ENCODE peak calls at places on chromosomes 4 and X, in six cellular contexts. One of them, this sample, is unnamed.

GRCh38 chr4:2827874-2828751 is 15.5 kb upstream of the ADD1 start:
- DNase-seq in endothelial cell of umbilical vein: no peak
- DNase-seq in GM12878: no peak
- DNase-seq in HepG2: no peak
- DNase-seq in A549: no peak
- DNase-seq in K562: no peak
- DNase-seq in this sample: no peak

GRCh38 chr4:175369087-175369486 is 443.0 kb downstream of the GPM6A start:
- DNase-seq in K562: no peak
- DNase-seq in endothelial cell of umbilical vein: no peak
- DNase-seq in HepG2: no peak
- DNase-seq in GM12878: no peak
- DNase-seq in A549: no peak
- DNase-seq in this sample: no peak

GRCh38 chr4:154467886-154468285 is 23.7 kb downstream of the DCHS2 start:
- DNase-seq in endothelial cell of umbilical vein: no peak
- DNase-seq in A549: no peak
- DNase-seq in K562: no peak
- DNase-seq in GM12878: no peak
- DNase-seq in HepG2: no peak
- DNase-seq in this sample: no peak

GRCh38 chrX:47200385-47201150 is 6.9 kb downstream of the UBA1 start:
- DNase-seq in A549: peak; percentile 88
- DNase-seq in HepG2: peak; percentile 42
- DNase-seq in GM12878: no peak
- DNase-seq in endothelial cell of umbilical vein: no peak
- DNase-seq in K562: no peak
- DNase-seq in this sample: no peak

GRCh38 chr4:1230971-1231636 is 17.8 kb downstream of the CTBP1 start:
- DNase-seq in A549: no peak
- DNase-seq in HepG2: no peak
- DNase-seq in GM12878: no peak
- DNase-seq in K562: no peak
- DNase-seq in endothelial cell of umbilical vein: no peak
- DNase-seq in this sample: no peak

GRCh38 chrX:49071877-49072711 is 1.7 kb downstream of the PRAF2 start:
- DNase-seq in endothelial cell of umbilical vein: peak; percentile 81
- DNase-seq in A549: no peak
- DNase-seq in HepG2: no peak
- DNase-seq in K562: no peak
- DNase-seq in GM12878: no peak
- DNase-seq in this sample: no peak

GRCh38 chrX:10986616-10987015 is 124.5 kb upstream of the HCCS start:
- DNase-seq in K562: no peak
- DNase-seq in A549: no peak
- DNase-seq in GM12878: no peak
- DNase-seq in endothelial cell of umbilical vein: no peak
- DNase-seq in HepG2: no peak
- DNase-seq in this sample: no peak

GRCh38 chrX:107827852-107828251 is 2.2 kb downstream of the MID2 start:
- DNase-seq in A549: no peak
- DNase-seq in HepG2: no peak
- DNase-seq in endothelial cell of umbilical vein: no peak
- DNase-seq in GM12878: no peak
- DNase-seq in K562: no peak
- DNase-seq in this sample: no peak

GRCh38 chr4:82017680-82018079 is 356.1 kb downstream of the HNRNPD start:
- DNase-seq in GM12878: no peak
- DNase-seq in K562: peak; percentile 44
- DNase-seq in HepG2: peak; percentile 12
- DNase-seq in endothelial cell of umbilical vein: peak; percentile 7
- DNase-seq in A549: peak; percentile 5
- DNase-seq in this sample: peak; percentile 48

GRCh38 chr4:17324431-17324830 is 187.5 kb downstream of the QDPR start:
- DNase-seq in K562: peak; percentile 61
- DNase-seq in GM12878: no peak
- DNase-seq in A549: peak; percentile 18
- DNase-seq in HepG2: peak; percentile 12
- DNase-seq in endothelial cell of umbilical vein: peak; percentile 72
- DNase-seq in this sample: peak; percentile 68

GRCh38 chrX:85243761-85244410 is at the start of the genes SATL1 and ZNF711:
- DNase-seq in HepG2: peak; percentile 21
- DNase-seq in GM12878: no peak
- DNase-seq in A549: peak; percentile 51
- DNase-seq in K562: peak; percentile 50
- DNase-seq in endothelial cell of umbilical vein: peak; percentile 61
- DNase-seq in this sample: no peak

GRCh38 chrX:140918398-140919043 is 83.9 kb upstream of the SPANXB1 start:
- DNase-seq in GM12878: peak; percentile 7
- DNase-seq in endothelial cell of umbilical vein: peak; percentile 57
- DNase-seq in HepG2: peak; percentile 44
- DNase-seq in A549: peak; percentile 86
- DNase-seq in K562: peak; percentile 57
- DNase-seq in this sample: peak; percentile 61

GRCh38 chr4:87499415-87500106 is 29.6 kb downstream of the SPARCL1 start:
- DNase-seq in K562: no peak
- DNase-seq in HepG2: no peak
- DNase-seq in endothelial cell of umbilical vein: no peak
- DNase-seq in GM12878: no peak
- DNase-seq in A549: no peak
- DNase-seq in this sample: no peak

GRCh38 chr4:31106419-31106818 is 386.2 kb downstream of the PCDH7 start:
- DNase-seq in endothelial cell of umbilical vein: peak; percentile 50
- DNase-seq in HepG2: no peak
- DNase-seq in K562: no peak
- DNase-seq in GM12878: no peak
- DNase-seq in A549: no peak
- DNase-seq in this sample: no peak

GRCh38 chr4:161762796-161763195 is 401.0 kb downstream of the FSTL5 start:
- DNase-seq in K562: no peak
- DNase-seq in HepG2: no peak
- DNase-seq in GM12878: no peak
- DNase-seq in A549: peak; percentile 6
- DNase-seq in endothelial cell of umbilical vein: peak; percentile 69
- DNase-seq in this sample: no peak

GRCh38 chrX:15563056-15563455 is 37.7 kb downstream of the ACE2 start:
- DNase-seq in endothelial cell of umbilical vein: no peak
- DNase-seq in A549: no peak
- DNase-seq in K562: no peak
- DNase-seq in HepG2: no peak
- DNase-seq in GM12878: no peak
- DNase-seq in this sample: no peak

GRCh38 chr4:154384012-154384411 is 107.6 kb downstream of the DCHS2 start:
- DNase-seq in A549: no peak
- DNase-seq in GM12878: no peak
- DNase-seq in endothelial cell of umbilical vein: no peak
- DNase-seq in HepG2: no peak
- DNase-seq in K562: no peak
- DNase-seq in this sample: no peak

GRCh38 chr4:1683371-1683902 is 676 bp downstream of the FAM53A start:
- DNase-seq in HepG2: no peak
- DNase-seq in GM12878: no peak
- DNase-seq in A549: peak; percentile 13
- DNase-seq in K562: peak; percentile 43
- DNase-seq in endothelial cell of umbilical vein: peak; percentile 48
- DNase-seq in this sample: peak; percentile 36

GRCh38 chrX:48532201-48532600 is 7.3 kb upstream of the TBC1D25 start:
- DNase-seq in HepG2: no peak
- DNase-seq in endothelial cell of umbilical vein: no peak
- DNase-seq in A549: no peak
- DNase-seq in GM12878: no peak
- DNase-seq in K562: no peak
- DNase-seq in this sample: no peak

GRCh38 chrX:13607356-13607995 is 38.1 kb downstream of the EGFL6 start:
- DNase-seq in endothelial cell of umbilical vein: no peak
- DNase-seq in GM12878: no peak
- DNase-seq in A549: no peak
- DNase-seq in K562: no peak
- DNase-seq in HepG2: no peak
- DNase-seq in this sample: no peak

GRCh38 chr4:108398326-108398725 is 222.1 kb upstream of the RPL34 start:
- DNase-seq in HepG2: no peak
- DNase-seq in endothelial cell of umbilical vein: no peak
- DNase-seq in K562: no peak
- DNase-seq in A549: no peak
- DNase-seq in GM12878: no peak
- DNase-seq in this sample: no peak

GRCh38 chr4:52038109-52038912 is at the start of gene SGCB:
- DNase-seq in GM12878: no peak
- DNase-seq in A549: peak; percentile 32
- DNase-seq in HepG2: no peak
- DNase-seq in K562: peak; percentile 20
- DNase-seq in endothelial cell of umbilical vein: peak; percentile 42
- DNase-seq in this sample: peak; percentile 29

GRCh38 chrX:134622056-134622812 is 36.0 kb downstream of the PLAC1 start:
- DNase-seq in endothelial cell of umbilical vein: peak; percentile 92
- DNase-seq in A549: peak; percentile 37
- DNase-seq in GM12878: peak; percentile 35
- DNase-seq in HepG2: no peak
- DNase-seq in K562: peak; percentile 70
- DNase-seq in this sample: peak; percentile 73

GRCh38 chr4:130044788-130045531 is 949.0 kb downstream of the C4orf33 start:
- DNase-seq in K562: no peak
- DNase-seq in endothelial cell of umbilical vein: no peak
- DNase-seq in GM12878: no peak
- DNase-seq in A549: no peak
- DNase-seq in HepG2: no peak
- DNase-seq in this sample: no peak

GRCh38 chr4:130043796-130044195 is 947.8 kb downstream of the C4orf33 start:
- DNase-seq in endothelial cell of umbilical vein: peak; percentile 54
- DNase-seq in HepG2: no peak
- DNase-seq in K562: no peak
- DNase-seq in GM12878: no peak
- DNase-seq in A549: peak; percentile 43
- DNase-seq in this sample: no peak
- TF ChIP-seq MYC in endothelial cell of umbilical vein: no peak
- TF ChIP-seq MYC in HepG2: no peak
- TF ChIP-seq MYC in K562: no peak
- TF ChIP-seq MYC in GM12878: no peak
- TF ChIP-seq MYC in A549: no peak
- TF ChIP-seq MYC in this sample: no peak

GRCh38 chr4:9703391-9703790 is 78.0 kb upstream of the DRD5 start:
- DNase-seq in GM12878: peak; percentile 5
- DNase-seq in A549: peak; percentile 64
- DNase-seq in K562: peak; percentile 73
- DNase-seq in endothelial cell of umbilical vein: peak; percentile 3
- DNase-seq in HepG2: peak; percentile 35
- DNase-seq in this sample: peak; percentile 80
- TF ChIP-seq CTCF in GM12878: peak; percentile 66
- TF ChIP-seq CTCF in A549: peak; percentile 48
- TF ChIP-seq CTCF in K562: peak; percentile 96
- TF ChIP-seq CTCF in endothelial cell of umbilical vein: peak; percentile 45
- TF ChIP-seq CTCF in HepG2: peak; percentile 87
- TF ChIP-seq CTCF in this sample: peak; percentile 86

DNA sequence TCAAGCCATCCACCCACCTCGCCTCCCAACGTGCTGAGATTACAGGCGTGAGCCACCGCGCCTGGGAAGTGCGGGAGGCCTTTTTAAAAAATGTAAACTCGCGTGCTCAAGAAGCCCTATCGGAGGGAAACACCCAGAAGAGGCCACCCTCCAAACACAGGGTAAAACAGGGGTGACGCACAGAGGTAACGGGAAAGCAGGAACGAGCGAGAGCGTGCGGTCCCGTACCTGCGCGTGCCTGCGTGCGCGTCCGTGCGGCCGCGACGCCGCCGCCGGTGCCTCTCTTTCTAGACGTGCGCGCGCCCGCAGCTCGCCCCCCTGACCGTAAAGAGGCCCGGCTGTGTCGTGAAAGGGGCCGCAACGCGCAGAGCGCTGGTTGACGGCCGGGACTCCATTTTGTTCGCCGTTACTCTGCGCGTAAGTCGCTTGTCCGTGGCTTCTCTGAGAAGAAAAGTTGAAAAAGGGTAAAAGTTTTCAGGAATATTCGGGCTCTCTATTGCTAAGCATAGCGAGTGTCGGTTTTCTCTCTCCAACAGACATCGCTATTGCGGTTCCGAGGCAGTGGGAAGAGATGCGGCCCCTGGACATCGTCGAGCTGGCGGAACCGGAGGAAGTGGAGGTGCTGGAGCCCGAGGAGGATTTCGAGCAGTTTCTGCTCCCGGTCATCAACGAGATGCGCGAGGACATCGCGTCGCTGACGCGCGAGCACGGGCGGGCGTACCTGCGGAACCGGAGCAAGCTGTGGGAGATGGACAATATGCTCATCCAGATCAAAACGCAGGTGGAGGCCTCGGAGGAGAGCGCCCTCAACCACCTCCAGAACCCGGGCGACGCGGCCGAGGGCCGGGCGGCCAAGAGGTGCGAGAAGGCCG is at the start of gene MRFAP1:
- DNase-seq in K562: peak; percentile 97
- DNase-seq in HepG2: peak; percentile 86
- DNase-seq in endothelial cell of umbilical vein: peak; percentile 96
- DNase-seq in A549: peak; percentile 95
- DNase-seq in GM12878: peak; percentile 78
- DNase-seq in this sample: peak; percentile 99
- TF ChIP-seq MAX in K562: peak; percentile 94
- TF ChIP-seq MAX in HepG2: peak; percentile 88
- TF ChIP-seq MAX in endothelial cell of umbilical vein: peak; percentile 8
- TF ChIP-seq MAX in A549: peak; percentile 89
- TF ChIP-seq MAX in GM12878: no peak
- TF ChIP-seq MAX in this sample: peak; percentile 90

GRCh38 chr4:128848461-128848860 is 39.0 kb downstream of the JADE1 start:
- DNase-seq in endothelial cell of umbilical vein: no peak
- DNase-seq in GM12878: no peak
- DNase-seq in A549: no peak
- DNase-seq in HepG2: no peak
- DNase-seq in K562: no peak
- DNase-seq in this sample: no peak
- TF ChIP-seq MYC in endothelial cell of umbilical vein: no peak
- TF ChIP-seq MYC in GM12878: no peak
- TF ChIP-seq MYC in A549: no peak
- TF ChIP-seq MYC in HepG2: no peak
- TF ChIP-seq MYC in K562: no peak
- TF ChIP-seq MYC in this sample: no peak

GRCh38 chr4:59728496-59728895 is 1471.6 kb upstream of the ADGRL3 start:
- DNase-seq in endothelial cell of umbilical vein: no peak
- DNase-seq in HepG2: no peak
- DNase-seq in GM12878: no peak
- DNase-seq in A549: no peak
- DNase-seq in K562: no peak
- DNase-seq in this sample: no peak
- TF ChIP-seq CTCF in endothelial cell of umbilical vein: no peak
- TF ChIP-seq CTCF in HepG2: no peak
- TF ChIP-seq CTCF in GM12878: no peak
- TF ChIP-seq CTCF in A549: no peak
- TF ChIP-seq CTCF in K562: no peak
- TF ChIP-seq CTCF in this sample: no peak

This sample was measured in NB4.